ENCODE peak calls at places on chromosome 19, in four cellular contexts. S, K, M and U are unnamed samples.
A peak's percentile ranks its signal among the peaks of the same experiment; 100 is the strongest.

GRCh38 chr19:49136771-49137171 is 17.4 kb downstream of the PPFIA3 start:
- DNase-seq in S (no peak), K (peak; percentile 91), M (peak; percentile 39), U (no peak)

GRCh38 chr19:42386974-42387707 is 3.0 kb downstream of the CNFN start:
- DNase-seq in S (peak; percentile 24), K (peak; percentile 77), M (peak; percentile 47), U (peak; percentile 91)

GRCh38 chr19:13920940-13921744 is 15.1 kb downstream of the CC2D1A start:
- DNase-seq in S (peak; percentile 27), K (no peak), M (peak; percentile 52), U (no peak)

GRCh38 chr19:7932276-7932929 is 6.5 kb upstream of the CTXN1 start:
- DNase-seq in S (no peak), K (no peak), M (no peak), U (no peak)

GRCh38 chr19:35777411-35777841 is 2.1 kb downstream of the ARHGAP33 start:
- DNase-seq in S (no peak), K (no peak), M (no peak), U (no peak)

GRCh38 chr19:543912-544608 is at the start of gene GZMM:
- DNase-seq in S (no peak), K (peak; percentile 72), M (no peak), U (peak; percentile 90)

GRCh38 chr19:2479556-2480194 is 3.7 kb downstream of the GADD45B start:
- DNase-seq in S (no peak), K (no peak), M (peak; percentile 40), U (no peak)

GRCh38 chr19:47274071-47274890 is at the start of gene INAFM1:
- DNase-seq in S (peak; percentile 69), K (peak; percentile 100), M (peak; percentile 94), U (peak; percentile 100)

GRCh38 chr19:1063909-1064660 is 2.9 kb upstream of the ARHGAP45 start:
- DNase-seq in S (no peak), K (peak; percentile 63), M (no peak), U (peak; percentile 83)

GRCh38 chr19:49938662-49939061 is 9.4 kb upstream of the NUP62 start:
- DNase-seq in S (no peak), K (no peak), M (no peak), U (peak; percentile 47)

GRCh38 chr19:7701654-7702457 is at the start of gene FCER2:
- DNase-seq in S (no peak), K (no peak), M (no peak), U (peak; percentile 85)

GRCh38 chr19:4981681-4981958 is 12.7 kb downstream of the KDM4B start:
- DNase-seq in S (no peak), K (no peak), M (no peak), U (no peak)

GRCh38 chr19:16263115-16263839 is 61.3 kb upstream of the KLF2 start:
- DNase-seq in S (no peak), K (peak; percentile 56), M (no peak), U (peak; percentile 83)

GRCh38 chr19:55962186-55962585 is 14.6 kb downstream of the NLRP8 start:
- DNase-seq in S (no peak), K (no peak), M (no peak), U (no peak)

GRCh38 chr19:41860419-41861097 is 503 bp downstream of the RPS19 start:
- DNase-seq in S (no peak), K (no peak), M (no peak), U (no peak)

GRCh38 chr19:16463991-16464575 is 7.7 kb downstream of the EPS15L1 start:
- DNase-seq in S (no peak), K (no peak), M (no peak), U (no peak)

GRCh38 chr19:56537442-56537841 is 1.3 kb upstream of the ZFP28 start:
- DNase-seq in S (no peak), K (no peak), M (no peak), U (no peak)

GRCh38 chr19:5326986-5327623 is 13.5 kb downstream of the PTPRS start:
- DNase-seq in S (no peak), K (no peak), M (no peak), U (no peak)

GRCh38 chr19:43596842-43597461 is 557 bp downstream of the ZNF576 start:
- DNase-seq in S (no peak), K (no peak), M (no peak), U (no peak)

GRCh38 chr19:38744906-38745305 is 632 bp upstream of the CAPN12 start:
- DNase-seq in S (no peak), K (no peak), M (no peak), U (no peak)

GRCh38 chr19:39448271-39448670 is 2.9 kb downstream of the SUPT5H start:
- DNase-seq in S (no peak), K (no peak), M (no peak), U (peak; percentile 81)

GRCh38 chr19:11018179-11018578 is 57.3 kb downstream of the SMARCA4 start:
- DNase-seq in S (no peak), K (no peak), M (no peak), U (no peak)

GRCh38 chr19:49767967-49768581 is 1.3 kb downstream of the AP2A1 start:
- DNase-seq in S (no peak), K (no peak), M (no peak), U (no peak)

GRCh38 chr19:1125601-1126533 is 22.1 kb downstream of the GPX4 start:
- DNase-seq in S (no peak), K (no peak), M (no peak), U (no peak)

GRCh38 chr19:18046066-18046718 is 38.2 kb downstream of the ARRDC2 start:
- DNase-seq in S (no peak), K (no peak), M (peak; percentile 58), U (no peak)